ENCODE peak calls at places on chromosomes 13 and 19, in four cellular contexts. One of them, this sample, is unnamed.

GRCh38 chr13:45411631-45412030 is 6.5 kb downstream of the SLC25A30 start:
- DNase-seq in K562: no peak
- DNase-seq in uterus: no peak
- DNase-seq in adrenal gland: no peak
- DNase-seq in this sample: no peak

GRCh38 chr19:3653865-3654513 is 27.4 kb upstream of the CACTIN start:
- DNase-seq in K562: peak; percentile 33
- DNase-seq in uterus: no peak
- DNase-seq in adrenal gland: no peak
- DNase-seq in this sample: no peak

GRCh38 chr19:5686326-5686646 is 3.8 kb upstream of the RPL36 start:
- DNase-seq in K562: no peak
- DNase-seq in uterus: no peak
- DNase-seq in adrenal gland: no peak
- DNase-seq in this sample: no peak

GRCh38 chr13:94093652-94094310 is 385.7 kb downstream of the DCT start:
- DNase-seq in K562: no peak
- DNase-seq in uterus: no peak
- DNase-seq in adrenal gland: no peak
- DNase-seq in this sample: no peak

GRCh38 chr13:112894423-112894672 is 74.7 kb upstream of the MCF2L start:
- DNase-seq in K562: no peak
- DNase-seq in uterus: no peak
- DNase-seq in adrenal gland: no peak
- DNase-seq in this sample: no peak

GRCh38 chr13:24644051-24644450 is 36.2 kb upstream of the ATP12A start:
- DNase-seq in K562: no peak
- DNase-seq in uterus: no peak
- DNase-seq in adrenal gland: peak; percentile 61
- DNase-seq in this sample: no peak

GRCh38 chr13:109297628-109298027 is 488.8 kb downstream of the IRS2 start:
- DNase-seq in K562: no peak
- DNase-seq in uterus: no peak
- DNase-seq in adrenal gland: no peak
- DNase-seq in this sample: no peak

GRCh38 chr13:112203614-112204013 is 136.7 kb downstream of the SOX1 start:
- DNase-seq in K562: no peak
- DNase-seq in uterus: no peak
- DNase-seq in adrenal gland: no peak
- DNase-seq in this sample: no peak

GRCh38 chr19:30882411-30883005 is 466.7 kb downstream of the TSHZ3 start:
- DNase-seq in K562: no peak
- DNase-seq in uterus: no peak
- DNase-seq in adrenal gland: peak; percentile 49
- DNase-seq in this sample: no peak

GRCh38 chr13:106533101-106533939 is 2.1 kb downstream of the EFNB2 start:
- DNase-seq in K562: no peak
- DNase-seq in uterus: peak; percentile 80
- DNase-seq in adrenal gland: peak; percentile 90
- DNase-seq in this sample: peak; percentile 83

GRCh38 chr13:33953203-33953602 is 135.3 kb downstream of the RFC3 start:
- DNase-seq in K562: no peak
- DNase-seq in uterus: no peak
- DNase-seq in adrenal gland: no peak
- DNase-seq in this sample: no peak

GRCh38 chr13:112140366-112140765 is 73.4 kb downstream of the SOX1 start:
- DNase-seq in K562: no peak
- DNase-seq in uterus: no peak
- DNase-seq in adrenal gland: no peak
- DNase-seq in this sample: no peak

GRCh38 chr13:61414136-61414535 is 1.5 kb downstream of the PCDH20 start:
- DNase-seq in K562: no peak
- DNase-seq in uterus: no peak
- DNase-seq in adrenal gland: no peak
- DNase-seq in this sample: no peak

GRCh38 chr13:95258098-95258497 is 43.2 kb downstream of the ABCC4 start:
- DNase-seq in K562: no peak
- DNase-seq in uterus: no peak
- DNase-seq in adrenal gland: no peak
- DNase-seq in this sample: no peak

GRCh38 chr13:110268576-110269185 is 38.3 kb downstream of the COL4A1 start:
- DNase-seq in K562: no peak
- DNase-seq in uterus: no peak
- DNase-seq in adrenal gland: peak; percentile 52
- DNase-seq in this sample: no peak

GRCh38 chr13:41562541-41563178 is 105.3 kb downstream of the RGCC start:
- DNase-seq in K562: no peak
- DNase-seq in uterus: no peak
- DNase-seq in adrenal gland: no peak
- DNase-seq in this sample: no peak

GRCh38 chr19:11480081-11480926 is 542 bp downstream of the ELAVL3 start:
- DNase-seq in K562: no peak
- DNase-seq in uterus: no peak
- DNase-seq in adrenal gland: no peak
- DNase-seq in this sample: no peak

GRCh38 chr19:11482384-11483050 is 1.7 kb upstream of the ELAVL3 start:
- DNase-seq in K562: peak; percentile 92
- DNase-seq in uterus: peak; percentile 76
- DNase-seq in adrenal gland: peak; percentile 91
- DNase-seq in this sample: peak; percentile 78

GRCh38 chr19:11480927-11481776 is at the start of gene ELAVL3:
- DNase-seq in K562: no peak
- DNase-seq in uterus: no peak
- DNase-seq in adrenal gland: no peak
- DNase-seq in this sample: no peak

GRCh38 chr19:11483176-11484111 is 2.6 kb upstream of the ELAVL3 start:
- DNase-seq in K562: no peak
- DNase-seq in uterus: no peak
- DNase-seq in adrenal gland: no peak
- DNase-seq in this sample: no peak

DNA sequence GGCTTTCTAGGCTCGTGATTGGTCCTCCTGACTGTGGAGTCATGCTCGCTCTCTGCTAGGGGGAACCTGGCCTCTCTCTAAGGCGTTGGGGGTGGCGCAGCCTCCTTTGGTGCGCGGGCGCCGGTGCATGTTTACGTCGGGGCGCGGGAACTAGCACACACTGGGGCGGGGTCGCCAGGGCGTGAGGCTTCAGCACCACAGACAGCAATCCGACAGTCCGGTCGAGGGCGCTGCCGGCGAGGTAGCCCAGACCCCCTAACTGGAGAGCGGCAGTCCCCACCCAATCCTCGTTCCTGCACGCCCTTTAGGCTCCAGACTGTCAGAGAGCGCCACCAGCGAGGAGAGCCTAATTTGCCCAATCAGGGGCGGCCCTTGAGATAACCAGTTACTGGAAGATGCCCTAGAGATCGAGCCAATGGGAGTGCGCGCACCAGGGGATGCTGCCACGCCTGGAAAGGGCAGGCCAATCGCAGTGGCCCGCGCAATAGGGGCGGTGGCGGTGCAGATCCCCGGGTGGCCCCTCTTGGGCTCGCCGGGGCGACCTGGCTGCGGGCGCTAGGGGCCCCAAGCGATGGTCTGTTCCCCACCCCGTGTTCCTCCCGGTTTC is 1.0 kb upstream of the ELAVL3 start:
- DNase-seq in K562: peak; percentile 91
- DNase-seq in uterus: peak; percentile 52
- DNase-seq in adrenal gland: peak; percentile 93
- DNase-seq in this sample: peak; percentile 37
- H3K4me3 ChIP-seq in K562: peak overlapping the region; percentile 39
- H3K4me3 ChIP-seq in uterus: peak overlapping the region; percentile 14
- H3K4me3 ChIP-seq in adrenal gland: no peak overlapping the region
- H3K4me3 ChIP-seq in this sample: no peak overlapping the region

GRCh38 chr13:48037346-48038173 is at the start of gene NUDT15:
- DNase-seq in K562: peak; percentile 97
- DNase-seq in uterus: peak; percentile 91
- DNase-seq in adrenal gland: peak; percentile 97
- DNase-seq in this sample: peak; percentile 92
- TF ChIP-seq POLR2A in K562: peak; percentile 98
- TF ChIP-seq POLR2A in uterus: peak; percentile 88
- TF ChIP-seq POLR2A in adrenal gland: peak; percentile 93
- TF ChIP-seq POLR2A in this sample: peak; percentile 92

DNA sequence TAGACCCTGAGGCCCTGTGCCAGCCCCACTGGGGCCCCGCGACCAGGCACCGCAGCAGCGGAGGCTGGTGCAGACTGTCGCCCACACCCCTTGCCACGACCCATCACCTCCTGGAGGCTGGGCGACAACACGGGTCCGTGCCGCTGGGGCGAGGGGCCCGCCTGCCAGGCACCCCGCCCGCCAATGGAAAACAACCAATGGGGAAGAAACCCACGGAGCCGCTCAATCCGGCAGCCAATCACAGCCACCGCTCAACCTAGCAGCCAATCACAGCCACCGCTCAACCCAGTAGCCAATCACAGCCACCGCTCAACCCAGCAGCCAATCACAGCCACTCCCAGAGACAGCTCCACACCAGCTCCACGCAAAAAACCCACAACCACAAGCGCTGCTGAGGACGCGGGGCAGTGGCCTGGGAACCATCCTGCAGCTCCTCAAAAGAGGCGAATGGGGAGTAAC is 29.7 kb downstream of the GPX4 start:
- DNase-seq in K562: peak; percentile 20
- DNase-seq in uterus: no peak
- DNase-seq in adrenal gland: no peak
- DNase-seq in this sample: no peak
- H3K4me3 ChIP-seq in K562: no peak overlapping the region
- H3K4me3 ChIP-seq in uterus: no peak overlapping the region
- H3K4me3 ChIP-seq in adrenal gland: no peak overlapping the region
- H3K4me3 ChIP-seq in this sample: no peak overlapping the region

GRCh38 chr19:17842663-17843313 is 5.0 kb downstream of the JAK3 start:
- DNase-seq in K562: peak; percentile 34
- DNase-seq in uterus: no peak
- DNase-seq in adrenal gland: no peak
- DNase-seq in this sample: no peak

GRCh38 chr19:17841371-17841809 is 6.4 kb downstream of the JAK3 start:
- DNase-seq in K562: no peak
- DNase-seq in uterus: no peak
- DNase-seq in adrenal gland: no peak
- DNase-seq in this sample: no peak

GRCh38 chr19:17843908-17844490 is 3.8 kb downstream of the JAK3 start:
- DNase-seq in K562: no peak
- DNase-seq in uterus: no peak
- DNase-seq in adrenal gland: no peak
- DNase-seq in this sample: no peak

GRCh38 chr19:17843428-17843827 is 4.4 kb downstream of the JAK3 start:
- DNase-seq in K562: no peak
- DNase-seq in uterus: no peak
- DNase-seq in adrenal gland: no peak
- DNase-seq in this sample: no peak

GRCh38 chr19:17841810-17842662 is 5.7 kb downstream of the JAK3 start:
- DNase-seq in K562: peak; percentile 95
- DNase-seq in uterus: peak; percentile 76
- DNase-seq in adrenal gland: peak; percentile 81
- DNase-seq in this sample: peak; percentile 69
- TF ChIP-seq POLR2A in K562: peak; percentile 85
- TF ChIP-seq POLR2A in uterus: peak; percentile 27
- TF ChIP-seq POLR2A in adrenal gland: no peak
- TF ChIP-seq POLR2A in this sample: no peak

GRCh38 chr19:50326101-50326664 is 3.0 kb downstream of the KCNC3 start:
- DNase-seq in K562: no peak
- DNase-seq in uterus: no peak
- DNase-seq in adrenal gland: no peak
- DNase-seq in this sample: no peak
- H3K4me3 ChIP-seq in K562: peak overlapping the region; percentile 21
- H3K4me3 ChIP-seq in uterus: no peak overlapping the region
- H3K4me3 ChIP-seq in adrenal gland: no peak overlapping the region
- H3K4me3 ChIP-seq in this sample: no peak overlapping the region

GRCh38 chr13:28329395-28330158 is 165.4 kb downstream of the FLT1 start:
- DNase-seq in K562: peak; percentile 21
- DNase-seq in uterus: peak; percentile 22
- DNase-seq in adrenal gland: peak; percentile 55
- DNase-seq in this sample: no peak
- TF ChIP-seq POLR2A in K562: no peak
- TF ChIP-seq POLR2A in uterus: no peak
- TF ChIP-seq POLR2A in adrenal gland: no peak
- TF ChIP-seq POLR2A in this sample: no peak

GRCh38 chr19:41565384-41565730 is 10.6 kb upstream of the CEACAM21 start:
- DNase-seq in K562: no peak
- DNase-seq in uterus: no peak
- DNase-seq in adrenal gland: no peak
- DNase-seq in this sample: no peak

GRCh38 chr19:41570179-41570578 is 5.8 kb upstream of the CEACAM21 start:
- DNase-seq in K562: no peak
- DNase-seq in uterus: no peak
- DNase-seq in adrenal gland: no peak
- DNase-seq in this sample: no peak

GRCh38 chr19:41569481-41570150 is 6.3 kb upstream of the CEACAM21 start:
- DNase-seq in K562: no peak
- DNase-seq in uterus: no peak
- DNase-seq in adrenal gland: no peak
- DNase-seq in this sample: no peak

GRCh38 chr19:41563847-41564514 is 12.0 kb upstream of the CEACAM21 start:
- DNase-seq in K562: no peak
- DNase-seq in uterus: no peak
- DNase-seq in adrenal gland: no peak
- DNase-seq in this sample: no peak

DNA sequence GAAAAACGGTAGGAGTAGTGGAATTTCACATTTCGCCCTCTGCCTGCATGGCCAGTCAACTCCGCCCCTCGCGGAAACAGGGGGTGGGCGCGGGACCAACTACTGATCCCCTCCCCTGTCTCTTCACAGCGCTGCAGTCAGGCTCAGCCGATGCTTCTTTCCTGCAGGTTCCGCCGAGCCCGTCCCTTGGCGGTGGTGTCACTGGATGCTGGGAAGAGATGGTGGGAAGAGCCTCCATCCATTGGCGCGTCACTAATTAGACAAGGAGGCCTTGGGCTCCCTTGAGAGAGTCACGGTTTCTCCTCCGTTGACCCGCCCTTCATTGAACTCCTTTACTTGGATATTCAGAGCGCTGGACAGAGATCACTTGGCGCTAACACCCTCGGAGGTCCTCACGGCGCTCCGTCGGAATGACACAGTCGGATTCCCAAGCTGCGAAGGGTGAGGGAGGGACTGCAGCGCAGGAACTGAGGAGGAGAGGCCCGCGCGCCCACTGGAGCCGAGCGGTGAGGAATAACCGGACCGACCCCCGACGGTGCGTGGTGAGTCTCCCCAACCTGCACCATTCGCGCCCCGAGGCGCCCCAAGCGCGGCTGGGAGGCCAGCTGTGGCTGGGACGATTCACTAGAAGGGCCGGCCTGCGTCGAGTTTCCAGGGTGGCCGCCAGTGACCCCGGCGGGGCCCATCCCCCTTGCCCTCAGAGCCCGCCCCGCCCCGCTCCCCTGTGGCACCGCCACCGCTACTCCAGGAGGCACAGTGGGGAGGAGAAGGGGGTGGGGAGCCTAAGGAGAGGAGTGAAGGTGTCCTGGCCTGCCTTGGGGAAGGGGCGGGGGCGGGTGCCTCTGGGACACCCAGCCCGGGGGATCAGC is 11.2 kb upstream of the CEACAM21 start:
- DNase-seq in K562: no peak
- DNase-seq in uterus: no peak
- DNase-seq in adrenal gland: no peak
- DNase-seq in this sample: no peak
- H3K4me3 ChIP-seq in K562: no peak overlapping the region
- H3K4me3 ChIP-seq in uterus: no peak overlapping the region
- H3K4me3 ChIP-seq in adrenal gland: no peak overlapping the region
- H3K4me3 ChIP-seq in this sample: no peak overlapping the region

GRCh38 chr19:58572818-58573657 is at the start of gene MZF1:
- DNase-seq in K562: peak; percentile 100
- DNase-seq in uterus: peak; percentile 99
- DNase-seq in adrenal gland: peak; percentile 100
- DNase-seq in this sample: peak; percentile 99
- TF ChIP-seq POLR2A in K562: peak; percentile 87
- TF ChIP-seq POLR2A in uterus: peak; percentile 60
- TF ChIP-seq POLR2A in adrenal gland: peak; percentile 63
- TF ChIP-seq POLR2A in this sample: peak; percentile 85

GRCh38 chr19:53537126-53537522 is 821 bp upstream of the ZNF331 start:
- DNase-seq in K562: no peak
- DNase-seq in uterus: no peak
- DNase-seq in adrenal gland: no peak
- DNase-seq in this sample: no peak
- H3K4me3 ChIP-seq in K562: no peak overlapping the region
- H3K4me3 ChIP-seq in uterus: peak overlapping the region; percentile 56
- H3K4me3 ChIP-seq in adrenal gland: no peak overlapping the region
- H3K4me3 ChIP-seq in this sample: peak overlapping the region; percentile 22

This sample was measured in body of pancreas.